ENCODE peak calls at places on chromosomes 4 and X, in eight cellular contexts. One of them, this sample, is unnamed.

GRCh38 chrX:37599735-37600134 is 28.3 kb downstream of the LANCL3 start:
- DNase-seq in cardiac muscle cell: no peak
- DNase-seq in mesendoderm: no peak
- DNase-seq in activated T-helper 1 cell treated with anti-CD3 and anti-CD28 coated beads, Interleukin-2, amount 50 U/mL, for 16 hours: no peak
- DNase-seq in Calu3: peak
- DNase-seq in Karpas-422: no peak
- DNase-seq in HTR-8/SVneo: no peak
- DNase-seq in NCI-H146: no peak
- DNase-seq in this sample: no peak

GRCh38 chr4:107379054-107379869 is 340.8 kb downstream of the PAPSS1 start:
- DNase-seq in cardiac muscle cell: peak
- DNase-seq in mesendoderm: peak
- DNase-seq in activated T-helper 1 cell treated with anti-CD3 and anti-CD28 coated beads, Interleukin-2, amount 50 U/mL, for 16 hours: no peak
- DNase-seq in Calu3: no peak
- DNase-seq in Karpas-422: no peak
- DNase-seq in HTR-8/SVneo: no peak
- DNase-seq in NCI-H146: no peak
- DNase-seq in this sample: no peak

GRCh38 chr4:23857353-23857752 is 32.5 kb downstream of the PPARGC1A start:
- DNase-seq in cardiac muscle cell: peak
- DNase-seq in mesendoderm: no peak
- DNase-seq in activated T-helper 1 cell treated with anti-CD3 and anti-CD28 coated beads, Interleukin-2, amount 50 U/mL, for 16 hours: no peak
- DNase-seq in Calu3: no peak
- DNase-seq in Karpas-422: no peak
- DNase-seq in HTR-8/SVneo: peak
- DNase-seq in NCI-H146: no peak
- DNase-seq in this sample: no peak

GRCh38 chr4:82493721-82494425 is 63.5 kb downstream of the ENOPH1 start:
- DNase-seq in cardiac muscle cell: no peak
- DNase-seq in mesendoderm: no peak
- DNase-seq in activated T-helper 1 cell treated with anti-CD3 and anti-CD28 coated beads, Interleukin-2, amount 50 U/mL, for 16 hours: no peak
- DNase-seq in Calu3: no peak
- DNase-seq in Karpas-422: no peak
- DNase-seq in HTR-8/SVneo: no peak
- DNase-seq in NCI-H146: no peak
- DNase-seq in this sample: no peak

GRCh38 chrX:130118941-130119640 is 8.8 kb upstream of the ELF4 start:
- DNase-seq in cardiac muscle cell: peak
- DNase-seq in mesendoderm: no peak
- DNase-seq in activated T-helper 1 cell treated with anti-CD3 and anti-CD28 coated beads, Interleukin-2, amount 50 U/mL, for 16 hours: no peak
- DNase-seq in Calu3: no peak
- DNase-seq in Karpas-422: no peak
- DNase-seq in HTR-8/SVneo: no peak
- DNase-seq in NCI-H146: no peak
- DNase-seq in this sample: no peak

GRCh38 chr4:1604181-1604705 is 79.9 kb downstream of the FAM53A start:
- DNase-seq in cardiac muscle cell: no peak
- DNase-seq in mesendoderm: no peak
- DNase-seq in activated T-helper 1 cell treated with anti-CD3 and anti-CD28 coated beads, Interleukin-2, amount 50 U/mL, for 16 hours: no peak
- DNase-seq in Calu3: peak
- DNase-seq in Karpas-422: no peak
- DNase-seq in HTR-8/SVneo: no peak
- DNase-seq in NCI-H146: no peak
- DNase-seq in this sample: no peak

GRCh38 chrX:150429577-150429976 is 66.5 kb downstream of the MAMLD1 start:
- DNase-seq in cardiac muscle cell: peak
- DNase-seq in mesendoderm: no peak
- DNase-seq in activated T-helper 1 cell treated with anti-CD3 and anti-CD28 coated beads, Interleukin-2, amount 50 U/mL, for 16 hours: no peak
- DNase-seq in Calu3: no peak
- DNase-seq in Karpas-422: no peak
- DNase-seq in HTR-8/SVneo: no peak
- DNase-seq in NCI-H146: no peak
- DNase-seq in this sample: no peak

GRCh38 chr4:112938461-112939058 is 110.9 kb upstream of the ANK2 start:
- DNase-seq in cardiac muscle cell: peak
- DNase-seq in mesendoderm: peak
- DNase-seq in activated T-helper 1 cell treated with anti-CD3 and anti-CD28 coated beads, Interleukin-2, amount 50 U/mL, for 16 hours: no peak
- DNase-seq in Calu3: no peak
- DNase-seq in Karpas-422: peak
- DNase-seq in HTR-8/SVneo: peak
- DNase-seq in NCI-H146: peak
- DNase-seq in this sample: no peak

GRCh38 chrX:2901367-2902036 is 27.6 kb downstream of the ARSD start:
- DNase-seq in cardiac muscle cell: no peak
- DNase-seq in mesendoderm: peak
- DNase-seq in activated T-helper 1 cell treated with anti-CD3 and anti-CD28 coated beads, Interleukin-2, amount 50 U/mL, for 16 hours: no peak
- DNase-seq in Calu3: no peak
- DNase-seq in Karpas-422: no peak
- DNase-seq in HTR-8/SVneo: no peak
- DNase-seq in NCI-H146: no peak
- DNase-seq in this sample: no peak

GRCh38 chrX:15564981-15565579 is 35.7 kb downstream of the ACE2 start:
- DNase-seq in cardiac muscle cell: peak
- DNase-seq in mesendoderm: peak
- DNase-seq in activated T-helper 1 cell treated with anti-CD3 and anti-CD28 coated beads, Interleukin-2, amount 50 U/mL, for 16 hours: no peak
- DNase-seq in Calu3: peak
- DNase-seq in Karpas-422: peak
- DNase-seq in HTR-8/SVneo: peak
- DNase-seq in NCI-H146: peak
- DNase-seq in this sample: no peak

GRCh38 chrX:150155396-150156048 is 207.6 kb upstream of the MAMLD1 start:
- DNase-seq in cardiac muscle cell: peak
- DNase-seq in mesendoderm: no peak
- DNase-seq in activated T-helper 1 cell treated with anti-CD3 and anti-CD28 coated beads, Interleukin-2, amount 50 U/mL, for 16 hours: no peak
- DNase-seq in Calu3: peak
- DNase-seq in Karpas-422: no peak
- DNase-seq in HTR-8/SVneo: peak
- DNase-seq in NCI-H146: no peak
- DNase-seq in this sample: no peak

GRCh38 chrX:50736651-50737050 is 77.3 kb downstream of the SHROOM4 start:
- DNase-seq in cardiac muscle cell: no peak
- DNase-seq in mesendoderm: no peak
- DNase-seq in activated T-helper 1 cell treated with anti-CD3 and anti-CD28 coated beads, Interleukin-2, amount 50 U/mL, for 16 hours: no peak
- DNase-seq in Calu3: no peak
- DNase-seq in Karpas-422: no peak
- DNase-seq in HTR-8/SVneo: no peak
- DNase-seq in NCI-H146: no peak
- DNase-seq in this sample: no peak

GRCh38 chrX:122943918-122944317 is 240.2 kb upstream of the GRIA3 start:
- DNase-seq in cardiac muscle cell: peak
- DNase-seq in mesendoderm: no peak
- DNase-seq in activated T-helper 1 cell treated with anti-CD3 and anti-CD28 coated beads, Interleukin-2, amount 50 U/mL, for 16 hours: no peak
- DNase-seq in Calu3: no peak
- DNase-seq in Karpas-422: no peak
- DNase-seq in HTR-8/SVneo: no peak
- DNase-seq in NCI-H146: no peak
- DNase-seq in this sample: no peak